ENCODE peak calls at places on chromosomes 2 and 18, in ten cellular contexts. C is Ammon's horn; J is NCI-H774; H is T-helper 1 cell; K is GM18507; Q is activated gamma-delta T cell; L is stimulated activated CD8-positive, alpha-beta memory T cell treated with anti-CD3 and anti-CD28 coated beads, Interleukin-15, amount 100 ng/mL, for 24 hours; T is C1 segment of cervical spinal cord; D is COR-L47; Z is neural progenitor cell. E is an unnamed sample.
A peak's percentile ranks its signal among the peaks of the same experiment; 100 is the strongest.

GRCh38 chr2:171260471-171261424 is 100.1 kb upstream of the TLK1 start:
- DNase-seq in T (no peak), L (no peak), J (no peak), C (no peak), K (no peak), Z (no peak), D (no peak), Q (no peak), H (no peak), E (no peak)

GRCh38 chr2:99398303-99398702 is 61.1 kb downstream of the EIF5B start:
- DNase-seq in D (no peak), J (no peak), H (no peak), K (no peak), Z (no peak), L (no peak), C (no peak), Q (no peak), T (no peak), E (no peak)

GRCh38 chr2:210502997-210503621 is 26.6 kb upstream of the LANCL1 start:
- DNase-seq in C (peak; percentile 85), Z (peak; percentile 57), H (no peak), L (no peak), K (peak; percentile 8), J (peak; percentile 62), D (peak; percentile 68), T (no peak), Q (no peak), E (peak; percentile 61)

GRCh38 chr2:16142383-16143361 is 202.3 kb downstream of the MYCN start:
- DNase-seq in C (no peak), K (no peak), L (no peak), D (no peak), J (no peak), Z (no peak), H (no peak), T (no peak), Q (no peak), E (no peak)

GRCh38 chr2:120238728-120239487 is 13.7 kb upstream of the RALB start:
- DNase-seq in K (no peak), Q (no peak), T (no peak), D (no peak), Z (no peak), H (no peak), C (no peak), J (no peak), L (no peak), E (peak; percentile 91)

GRCh38 chr2:15311201-15311882 is 249.8 kb downstream of the NBAS start:
- DNase-seq in D (no peak), J (no peak), Z (no peak), Q (no peak), T (no peak), H (no peak), K (no peak), L (no peak), C (no peak), E (no peak)

GRCh38 chr2:44934962-44935853 is 6.3 kb upstream of the SIX3 start:
- DNase-seq in T (no peak), H (no peak), K (no peak), L (no peak), Q (no peak), Z (peak; percentile 83), C (no peak), J (no peak), D (no peak), E (no peak)

GRCh38 chr18:21115519-21116411 is 4.2 kb upstream of the ROCK1 start:
- DNase-seq in L (no peak), J (no peak), D (no peak), K (no peak), C (no peak), T (no peak), H (no peak), Q (no peak), Z (peak; percentile 39), E (no peak)

GRCh38 chr18:45197526-45197970 is 417.7 kb upstream of the SLC14A2 start:
- DNase-seq in H (no peak), D (no peak), L (no peak), J (no peak), K (peak; percentile 23), T (no peak), Z (no peak), Q (no peak), C (peak; percentile 13), E (no peak)